ENCODE peak calls at places on chromosomes 16 and 17, in nine cellular contexts. One of them, this sample, is unnamed.
A peak's percentile ranks its signal among the peaks of the same experiment; 100 is the strongest.

GRCh38 chr17:16013943-16014407 is 14.4 kb downstream of the TTC19 start:
- DNase-seq in RWPE1: peak; percentile 64
- DNase-seq in HL-60: no peak
- DNase-seq in fibroblast of lung: peak; percentile 86
- DNase-seq in ovary: no peak
- DNase-seq in GM06990: no peak
- DNase-seq in heart right ventricle: no peak
- DNase-seq in Calu3: no peak
- DNase-seq in GM12878: no peak
- DNase-seq in this sample: no peak

GRCh38 chr17:43468746-43469544 is 14.8 kb upstream of the DHX8 start:
- DNase-seq in RWPE1: peak; percentile 97
- DNase-seq in HL-60: no peak
- DNase-seq in fibroblast of lung: peak; percentile 98
- DNase-seq in ovary: no peak
- DNase-seq in GM06990: no peak
- DNase-seq in heart right ventricle: no peak
- DNase-seq in Calu3: peak; percentile 26
- DNase-seq in GM12878: no peak
- DNase-seq in this sample: no peak

GRCh38 chr17:76191891-76192290 is 48.4 kb downstream of the RNF157 start:
- DNase-seq in RWPE1: no peak
- DNase-seq in HL-60: no peak
- DNase-seq in fibroblast of lung: no peak
- DNase-seq in ovary: no peak
- DNase-seq in GM06990: peak; percentile 69
- DNase-seq in heart right ventricle: no peak
- DNase-seq in Calu3: no peak
- DNase-seq in GM12878: peak; percentile 85
- DNase-seq in this sample: peak; percentile 54

GRCh38 chr17:60229189-60229802 is 79.5 kb downstream of the CA4 start:
- DNase-seq in RWPE1: no peak
- DNase-seq in HL-60: no peak
- DNase-seq in fibroblast of lung: peak; percentile 9
- DNase-seq in ovary: no peak
- DNase-seq in GM06990: no peak
- DNase-seq in heart right ventricle: no peak
- DNase-seq in Calu3: no peak
- DNase-seq in GM12878: no peak
- DNase-seq in this sample: no peak

GRCh38 chr16:12449795-12450194 is 353.9 kb downstream of the CPPED1 start:
- DNase-seq in RWPE1: no peak
- DNase-seq in HL-60: no peak
- DNase-seq in fibroblast of lung: no peak
- DNase-seq in ovary: no peak
- DNase-seq in GM06990: no peak
- DNase-seq in heart right ventricle: no peak
- DNase-seq in Calu3: no peak
- DNase-seq in GM12878: no peak
- DNase-seq in this sample: no peak

GRCh38 chr17:45149669-45150603 is 1.7 kb downstream of the HEXIM1 start:
- DNase-seq in RWPE1: no peak
- DNase-seq in HL-60: peak; percentile 64
- DNase-seq in fibroblast of lung: peak; percentile 62
- DNase-seq in ovary: peak; percentile 80
- DNase-seq in GM06990: peak; percentile 73
- DNase-seq in heart right ventricle: peak; percentile 73
- DNase-seq in Calu3: peak; percentile 58
- DNase-seq in GM12878: no peak
- DNase-seq in this sample: no peak

GRCh38 chr16:66240996-66241395 is 125.5 kb upstream of the CDH5 start:
- DNase-seq in RWPE1: no peak
- DNase-seq in HL-60: no peak
- DNase-seq in fibroblast of lung: peak; percentile 76
- DNase-seq in ovary: no peak
- DNase-seq in GM06990: no peak
- DNase-seq in heart right ventricle: no peak
- DNase-seq in Calu3: no peak
- DNase-seq in GM12878: no peak
- DNase-seq in this sample: no peak

GRCh38 chr16:87057291-87057881 is 259.8 kb downstream of the C16orf95 start:
- DNase-seq in RWPE1: no peak
- DNase-seq in HL-60: no peak
- DNase-seq in fibroblast of lung: no peak
- DNase-seq in ovary: no peak
- DNase-seq in GM06990: no peak
- DNase-seq in heart right ventricle: no peak
- DNase-seq in Calu3: no peak
- DNase-seq in GM12878: no peak
- DNase-seq in this sample: no peak

GRCh38 chr16:80619824-80620223 is 79.0 kb downstream of the DYNLRB2 start:
- DNase-seq in RWPE1: no peak
- DNase-seq in HL-60: no peak
- DNase-seq in fibroblast of lung: no peak
- DNase-seq in ovary: no peak
- DNase-seq in GM06990: no peak
- DNase-seq in heart right ventricle: no peak
- DNase-seq in Calu3: peak; percentile 15
- DNase-seq in GM12878: no peak
- DNase-seq in this sample: no peak

GRCh38 chr16:24769806-24770205 is 40.4 kb downstream of the TNRC6A start:
- DNase-seq in RWPE1: no peak
- DNase-seq in HL-60: no peak
- DNase-seq in fibroblast of lung: peak; percentile 41
- DNase-seq in ovary: no peak
- DNase-seq in GM06990: no peak
- DNase-seq in heart right ventricle: no peak
- DNase-seq in Calu3: no peak
- DNase-seq in GM12878: no peak
- DNase-seq in this sample: no peak

GRCh38 chr17:67359960-67360817 is 6.2 kb downstream of the PSMD12 start:
- DNase-seq in RWPE1: no peak
- DNase-seq in HL-60: no peak
- DNase-seq in fibroblast of lung: peak; percentile 30
- DNase-seq in ovary: no peak
- DNase-seq in GM06990: no peak
- DNase-seq in heart right ventricle: no peak
- DNase-seq in Calu3: peak; percentile 17
- DNase-seq in GM12878: no peak
- DNase-seq in this sample: peak; percentile 42

GRCh38 chr16:80107900-80108299 is 432.9 kb upstream of the DYNLRB2 start:
- DNase-seq in RWPE1: no peak
- DNase-seq in HL-60: no peak
- DNase-seq in fibroblast of lung: peak; percentile 75
- DNase-seq in ovary: no peak
- DNase-seq in GM06990: no peak
- DNase-seq in heart right ventricle: no peak
- DNase-seq in Calu3: no peak
- DNase-seq in GM12878: no peak
- DNase-seq in this sample: no peak

GRCh38 chr17:80460286-80460881 is 16.0 kb downstream of the NPTX1 start:
- DNase-seq in RWPE1: no peak
- DNase-seq in HL-60: no peak
- DNase-seq in fibroblast of lung: no peak
- DNase-seq in ovary: no peak
- DNase-seq in GM06990: no peak
- DNase-seq in heart right ventricle: no peak
- DNase-seq in Calu3: no peak
- DNase-seq in GM12878: no peak
- DNase-seq in this sample: no peak

GRCh38 chr17:82370471-82371332 is 863 bp upstream of the UTS2R start:
- DNase-seq in RWPE1: no peak
- DNase-seq in HL-60: no peak
- DNase-seq in fibroblast of lung: no peak
- DNase-seq in ovary: no peak
- DNase-seq in GM06990: peak; percentile 42
- DNase-seq in heart right ventricle: no peak
- DNase-seq in Calu3: no peak
- DNase-seq in GM12878: no peak
- DNase-seq in this sample: no peak

GRCh38 chr16:77683845-77684526 is 38.3 kb upstream of the NUDT7 start:
- DNase-seq in RWPE1: no peak
- DNase-seq in HL-60: no peak
- DNase-seq in fibroblast of lung: no peak
- DNase-seq in ovary: no peak
- DNase-seq in GM06990: no peak
- DNase-seq in heart right ventricle: no peak
- DNase-seq in Calu3: no peak
- DNase-seq in GM12878: no peak
- DNase-seq in this sample: no peak

GRCh38 chr16:89116341-89117238 is 22.9 kb downstream of the ACSF3 start:
- DNase-seq in RWPE1: no peak
- DNase-seq in HL-60: no peak
- DNase-seq in fibroblast of lung: no peak
- DNase-seq in ovary: no peak
- DNase-seq in GM06990: peak; percentile 9
- DNase-seq in heart right ventricle: no peak
- DNase-seq in Calu3: no peak
- DNase-seq in GM12878: no peak
- DNase-seq in this sample: no peak

GRCh38 chr16:2156025-2156848 is 655 bp downstream of the TRAF7 start:
- DNase-seq in RWPE1: no peak
- DNase-seq in HL-60: peak; percentile 66
- DNase-seq in fibroblast of lung: peak; percentile 80
- DNase-seq in ovary: peak; percentile 68
- DNase-seq in GM06990: no peak
- DNase-seq in heart right ventricle: no peak
- DNase-seq in Calu3: no peak
- DNase-seq in GM12878: no peak
- DNase-seq in this sample: no peak

GRCh38 chr16:15996432-15997109 is 47.2 kb downstream of the ABCC1 start:
- DNase-seq in RWPE1: peak; percentile 68
- DNase-seq in HL-60: no peak
- DNase-seq in fibroblast of lung: peak; percentile 91
- DNase-seq in ovary: peak; percentile 80
- DNase-seq in GM06990: no peak
- DNase-seq in heart right ventricle: peak; percentile 28
- DNase-seq in Calu3: peak; percentile 55
- DNase-seq in GM12878: no peak
- DNase-seq in this sample: no peak

GRCh38 chr17:8477653-8478441 is 42.2 kb downstream of the NDEL1 start:
- DNase-seq in RWPE1: no peak
- DNase-seq in HL-60: no peak
- DNase-seq in fibroblast of lung: no peak
- DNase-seq in ovary: no peak
- DNase-seq in GM06990: no peak
- DNase-seq in heart right ventricle: no peak
- DNase-seq in Calu3: no peak
- DNase-seq in GM12878: no peak
- DNase-seq in this sample: no peak

GRCh38 chr16:14035092-14035491 is 36.0 kb upstream of the MRTFB start:
- DNase-seq in RWPE1: no peak
- DNase-seq in HL-60: no peak
- DNase-seq in fibroblast of lung: no peak
- DNase-seq in ovary: no peak
- DNase-seq in GM06990: no peak
- DNase-seq in heart right ventricle: no peak
- DNase-seq in Calu3: no peak
- DNase-seq in GM12878: no peak
- DNase-seq in this sample: no peak
- TF ChIP-seq CTCF in RWPE1: no peak
- TF ChIP-seq CTCF in HL-60: no peak
- TF ChIP-seq CTCF in fibroblast of lung: no peak
- TF ChIP-seq CTCF in ovary: no peak
- TF ChIP-seq CTCF in GM06990: no peak
- TF ChIP-seq CTCF in heart right ventricle: no peak
- TF ChIP-seq CTCF in Calu3: no peak
- TF ChIP-seq CTCF in GM12878: no peak
- TF ChIP-seq CTCF in this sample: no peak

GRCh38 chr17:50603340-50603739 is 31.3 kb upstream of the ABCC3 start:
- DNase-seq in RWPE1: no peak
- DNase-seq in HL-60: no peak
- DNase-seq in fibroblast of lung: no peak
- DNase-seq in ovary: no peak
- DNase-seq in GM06990: no peak
- DNase-seq in heart right ventricle: no peak
- DNase-seq in Calu3: peak; percentile 47
- DNase-seq in GM12878: no peak
- DNase-seq in this sample: peak; percentile 58
- TF ChIP-seq CTCF in RWPE1: no peak
- TF ChIP-seq CTCF in HL-60: no peak
- TF ChIP-seq CTCF in fibroblast of lung: no peak
- TF ChIP-seq CTCF in ovary: no peak
- TF ChIP-seq CTCF in GM06990: peak; percentile 50
- TF ChIP-seq CTCF in heart right ventricle: no peak
- TF ChIP-seq CTCF in Calu3: no peak
- TF ChIP-seq CTCF in GM12878: peak; percentile 27
- TF ChIP-seq CTCF in this sample: no peak

GRCh38 chr17:34667656-34668055 is 88.3 kb downstream of the TMEM132E start:
- DNase-seq in RWPE1: no peak
- DNase-seq in HL-60: no peak
- DNase-seq in fibroblast of lung: no peak
- DNase-seq in ovary: no peak
- DNase-seq in GM06990: no peak
- DNase-seq in heart right ventricle: no peak
- DNase-seq in Calu3: no peak
- DNase-seq in GM12878: no peak
- DNase-seq in this sample: no peak
- TF ChIP-seq CTCF in RWPE1: no peak
- TF ChIP-seq CTCF in HL-60: no peak
- TF ChIP-seq CTCF in fibroblast of lung: no peak
- TF ChIP-seq CTCF in ovary: no peak
- TF ChIP-seq CTCF in GM06990: no peak
- TF ChIP-seq CTCF in heart right ventricle: no peak
- TF ChIP-seq CTCF in Calu3: no peak
- TF ChIP-seq CTCF in GM12878: no peak
- TF ChIP-seq CTCF in this sample: no peak

GRCh38 chr16:22006636-22007035 is 1.3 kb upstream of the MOSMO start:
- DNase-seq in RWPE1: no peak
- DNase-seq in HL-60: no peak
- DNase-seq in fibroblast of lung: no peak
- DNase-seq in ovary: no peak
- DNase-seq in GM06990: no peak
- DNase-seq in heart right ventricle: no peak
- DNase-seq in Calu3: no peak
- DNase-seq in GM12878: no peak
- DNase-seq in this sample: no peak

GRCh38 chr16:22005746-22006145 is 2.2 kb upstream of the MOSMO start:
- DNase-seq in RWPE1: no peak
- DNase-seq in HL-60: no peak
- DNase-seq in fibroblast of lung: no peak
- DNase-seq in ovary: no peak
- DNase-seq in GM06990: no peak
- DNase-seq in heart right ventricle: no peak
- DNase-seq in Calu3: no peak
- DNase-seq in GM12878: no peak
- DNase-seq in this sample: no peak

GRCh38 chr16:22008215-22009142 is 568 bp downstream of the MOSMO start:
- DNase-seq in RWPE1: peak; percentile 38
- DNase-seq in HL-60: no peak
- DNase-seq in fibroblast of lung: peak; percentile 20
- DNase-seq in ovary: peak; percentile 60
- DNase-seq in GM06990: peak; percentile 36
- DNase-seq in heart right ventricle: peak; percentile 40
- DNase-seq in Calu3: no peak
- DNase-seq in GM12878: no peak
- DNase-seq in this sample: peak; percentile 57

GRCh38 chr16:22007159-22007508 is 777 bp upstream of the MOSMO start:
- DNase-seq in RWPE1: no peak
- DNase-seq in HL-60: no peak
- DNase-seq in fibroblast of lung: no peak
- DNase-seq in ovary: no peak
- DNase-seq in GM06990: no peak
- DNase-seq in heart right ventricle: no peak
- DNase-seq in Calu3: no peak
- DNase-seq in GM12878: no peak
- DNase-seq in this sample: no peak

GRCh38 chr16:22007509-22008214 is at the start of gene MOSMO:
- DNase-seq in RWPE1: peak; percentile 73
- DNase-seq in HL-60: peak; percentile 64
- DNase-seq in fibroblast of lung: peak; percentile 67
- DNase-seq in ovary: peak; percentile 85
- DNase-seq in GM06990: peak; percentile 71
- DNase-seq in heart right ventricle: peak; percentile 83
- DNase-seq in Calu3: peak; percentile 78
- DNase-seq in GM12878: no peak
- DNase-seq in this sample: peak; percentile 93
- TF ChIP-seq CTCF in RWPE1: no peak
- TF ChIP-seq CTCF in HL-60: no peak
- TF ChIP-seq CTCF in fibroblast of lung: no peak
- TF ChIP-seq CTCF in ovary: peak; percentile 31
- TF ChIP-seq CTCF in GM06990: no peak
- TF ChIP-seq CTCF in heart right ventricle: no peak
- TF ChIP-seq CTCF in Calu3: no peak
- TF ChIP-seq CTCF in GM12878: no peak
- TF ChIP-seq CTCF in this sample: no peak

This sample was measured in GM13977.